ENCODE peak calls at places on chromosomes 12 and 14, in eight cellular contexts. W is iris pigment epithelial cell; D is heart right ventricle; E is GM10248; F is uterus; L is stimulated activated CD8-positive, alpha-beta memory T cell treated with anti-CD3 and anti-CD28 coated beads, Interleukin-15, amount 100 ng/mL, for 24 hours; S is H7; O is Calu3. J is an unnamed sample.

GRCh38 chr12:88255224-88255623 is 113.1 kb downstream of the TMTC3 start:
- DNase-seq in F (no peak), E (no peak), O (no peak), D (no peak), L (no peak), W (no peak), S (no peak), J (no peak)

GRCh38 chr12:114692558-114693531 is 8.9 kb upstream of the TBX3 start:
- DNase-seq in L (no peak), S (peak), D (no peak), O (no peak), F (peak), E (no peak), W (no peak), J (no peak)

GRCh38 chr12:120751389-120751788 is 25.8 kb downstream of the ACADS start:
- DNase-seq in S (no peak), D (no peak), O (no peak), E (no peak), F (no peak), L (no peak), W (no peak), J (no peak)

GRCh38 chr12:88793091-88793490 is 212.8 kb upstream of the KITLG start:
- DNase-seq in D (no peak), S (no peak), F (no peak), L (no peak), E (no peak), O (no peak), W (peak), J (no peak)

GRCh38 chr12:8996682-8997405 is 7.5 kb downstream of the KLRG1 start:
- DNase-seq in D (no peak), S (no peak), E (peak), L (no peak), W (peak), F (no peak), O (no peak), J (peak)

GRCh38 chr14:32419429-32419828 is 90.3 kb downstream of the AKAP6 start:
- DNase-seq in F (no peak), E (no peak), D (no peak), S (no peak), O (no peak), L (no peak), W (peak), J (no peak)

GRCh38 chr12:6773662-6774351 is 1.5 kb downstream of the LAG3 start:
- DNase-seq in D (no peak), E (no peak), W (no peak), S (peak), F (no peak), L (no peak), O (no peak), J (peak)

GRCh38 chr12:7441216-7441615 is 2.7 kb downstream of the CD163L1 start:
- DNase-seq in D (no peak), S (no peak), L (no peak), E (no peak), O (no peak), W (no peak), F (no peak), J (no peak)

GRCh38 chr12:47686645-47687240 is 19.1 kb downstream of the RPAP3 start:
- DNase-seq in W (peak), F (no peak), O (peak), E (peak), S (peak), L (no peak), D (no peak), J (peak)

GRCh38 chr12:110109037-110109836 is 14.9 kb upstream of the IFT81 start:
- DNase-seq in E (no peak), O (peak), W (peak), F (peak), S (no peak), L (no peak), D (peak), J (no peak)

GRCh38 chr12:131615316-131616053 is 95.4 kb upstream of the SFSWAP start:
- DNase-seq in D (no peak), L (no peak), E (no peak), S (peak), F (no peak), W (no peak), O (no peak), J (no peak)

GRCh38 chr12:131916306-131917138 is 12.6 kb upstream of the PUS1 start:
- DNase-seq in W (no peak), S (peak), F (no peak), E (no peak), L (no peak), D (no peak), O (no peak), J (no peak)

GRCh38 chr12:59151243-59151642 is 230.9 kb upstream of the LRIG3 start:
- DNase-seq in W (peak), E (no peak), D (no peak), L (no peak), O (no peak), S (no peak), F (no peak), J (no peak)

GRCh38 chr14:70981005-70981952 is 74.0 kb downstream of the PCNX1 start:
- DNase-seq in L (no peak), E (no peak), S (no peak), F (no peak), O (no peak), W (peak), D (no peak), J (no peak)

GRCh38 chr14:55133416-55133815 is 4.4 kb downstream of the LGALS3 start:
- DNase-seq in L (no peak), E (no peak), F (no peak), W (peak), O (no peak), S (peak), D (no peak), J (no peak)

J was measured in GM13977.